ENCODE peak calls at places on chromosomes 12 and 14, in seven cellular contexts. W, B, O, P, L, H and K are unnamed samples.

GRCh38 chr14:59221558-59221957 is 33.1 kb downstream of the DAAM1 start:
- DNase-seq in B (no peak), O (no peak), P (peak; percentile 8), L (peak; percentile 15), W (no peak), H (no peak), K (no peak)

GRCh38 chr12:70415987-70416386 is 49.9 kb downstream of the KCNMB4 start:
- DNase-seq in P (no peak), L (no peak), W (no peak), H (no peak), O (no peak), B (no peak), K (no peak)

GRCh38 chr12:123041042-123041531 is 60.6 kb downstream of the ARL6IP4 start:
- DNase-seq in H (no peak), L (no peak), W (no peak), O (no peak), B (no peak), P (no peak), K (no peak)

GRCh38 chr12:1332327-1332726 is 262.1 kb downstream of the FBXL14 start:
- DNase-seq in O (no peak), P (peak; percentile 22), B (no peak), W (no peak), L (peak; percentile 12), H (no peak), K (no peak)

GRCh38 chr14:61514006-61514830 is 181.1 kb upstream of the HIF1A start:
- DNase-seq in W (no peak), H (no peak), P (peak; percentile 51), L (peak; percentile 37), B (no peak), O (no peak), K (no peak)

GRCh38 chr14:93732524-93732923 is 55.8 kb downstream of the PRIMA1 start:
- DNase-seq in P (no peak), O (no peak), H (no peak), B (no peak), W (no peak), L (no peak), K (no peak)

GRCh38 chr14:74048291-74048690 is 29.1 kb downstream of the BBOF1 start:
- DNase-seq in W (peak; percentile 24), O (no peak), B (peak; percentile 51), P (no peak), L (peak; percentile 53), H (no peak), K (no peak)

GRCh38 chr14:23539209-23539866 is 12.2 kb downstream of the ZFHX2 start:
- DNase-seq in W (peak; percentile 61), L (peak; percentile 28), H (peak; percentile 84), P (peak; percentile 39), B (peak; percentile 85), O (peak; percentile 83), K (peak; percentile 31)

GRCh38 chr12:88248606-88249005 is 106.5 kb downstream of the TMTC3 start:
- DNase-seq in P (no peak), B (no peak), L (peak; percentile 11), W (no peak), O (no peak), H (no peak), K (no peak)

GRCh38 chr12:96766232-96766631 is 140.8 kb upstream of the NEDD1 start:
- DNase-seq in P (peak; percentile 6), L (peak; percentile 3), W (no peak), B (peak; percentile 55), H (no peak), O (no peak), K (no peak)
- TF ChIP-seq CTCF in P (peak; percentile 45), L (peak; percentile 38), W (no peak), B (peak; percentile 59), H (no peak), O (no peak), K (no peak)

GRCh38 chr12:78118486-78118885 is 287.8 kb downstream of the NAV3 start:
- DNase-seq in O (no peak), P (no peak), H (no peak), W (no peak), B (no peak), L (peak; percentile 27), K (no peak)

GRCh38 chr12:78120866-78121590 is 290.3 kb downstream of the NAV3 start:
- DNase-seq in L (peak; percentile 52), O (no peak), B (no peak), W (peak; percentile 3), H (peak; percentile 10), P (peak; percentile 82), K (no peak)

GRCh38 chr12:78119351-78119918 is 288.7 kb downstream of the NAV3 start:
- DNase-seq in W (no peak), L (no peak), B (no peak), O (no peak), P (no peak), H (no peak), K (no peak)

GRCh38 chr12:78115889-78116288 is 285.2 kb downstream of the NAV3 start:
- DNase-seq in P (peak; percentile 28), H (no peak), L (peak; percentile 20), W (no peak), O (no peak), B (no peak), K (no peak)

DNA sequence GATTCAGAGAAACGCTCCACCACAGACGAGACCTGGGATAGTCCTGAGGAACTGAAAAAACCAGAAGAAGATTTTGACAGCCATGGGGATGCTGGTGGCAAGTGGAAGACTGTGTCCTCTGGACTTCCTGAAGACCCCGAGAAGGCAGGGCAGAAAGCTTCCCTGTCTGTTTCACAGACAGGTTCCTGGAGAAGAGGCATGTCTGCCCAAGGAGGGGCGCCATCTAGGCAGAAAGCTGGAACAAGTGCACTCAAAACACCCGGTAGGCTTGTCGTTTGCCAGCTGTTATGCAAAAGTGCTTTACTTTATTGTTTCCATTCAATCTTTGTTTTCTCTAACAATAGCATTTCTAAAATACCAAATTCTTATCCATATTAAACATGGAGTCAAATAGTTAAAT is 287.3 kb downstream of the NAV3 start:
- DNase-seq in O (no peak), L (no peak), B (peak; percentile 74), W (no peak), H (no peak), P (no peak), K (no peak)
- TF ChIP-seq CTCF in O (peak; percentile 8), L (no peak), B (peak; percentile 57), W (no peak), H (no peak), P (no peak), K (no peak)

DNA sequence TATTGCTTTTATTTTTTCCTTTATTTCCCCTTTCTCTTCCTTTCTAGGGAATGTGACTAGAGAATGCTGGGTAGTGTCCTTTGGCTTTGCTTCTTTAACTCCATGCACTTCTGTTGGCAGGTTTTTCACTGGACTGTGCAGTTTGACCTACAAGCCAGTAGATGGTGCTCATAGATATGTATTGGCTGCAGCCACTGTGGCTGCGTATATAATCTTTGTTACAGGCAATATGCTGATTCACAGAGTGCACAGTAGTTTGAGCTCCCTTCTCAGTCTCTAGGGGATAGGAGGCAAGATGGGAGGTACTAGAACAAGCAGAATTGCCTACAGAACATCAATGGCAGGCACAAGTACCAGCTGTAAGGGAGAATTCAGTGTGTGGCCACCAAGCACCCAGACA is 503.5 kb downstream of the LRFN5 start:
- DNase-seq in O (peak; percentile 33), B (peak; percentile 39), P (peak; percentile 71), L (peak; percentile 71), W (peak; percentile 5), H (peak; percentile 24), K (no peak)
- TF ChIP-seq CTCF in O (peak; percentile 61), B (peak; percentile 76), P (peak; percentile 78), L (peak; percentile 82), W (peak; percentile 39), H (peak; percentile 48), K (no peak)

GRCh38 chr12:109279525-109279924 is 29.6 kb downstream of the FOXN4 start:
- DNase-seq in P (no peak), H (no peak), W (no peak), L (no peak), O (no peak), B (no peak), K (no peak)

GRCh38 chr12:109276160-109276559 is 32.9 kb downstream of the FOXN4 start:
- DNase-seq in W (no peak), O (no peak), L (no peak), H (no peak), B (no peak), P (no peak), K (no peak)

GRCh38 chr12:109278912-109279311 is 30.2 kb downstream of the FOXN4 start:
- DNase-seq in P (no peak), H (no peak), W (no peak), L (no peak), O (no peak), B (no peak), K (no peak)

GRCh38 chr12:109277255-109277898 is 31.7 kb downstream of the FOXN4 start:
- DNase-seq in P (no peak), L (no peak), O (no peak), B (no peak), W (no peak), H (no peak), K (no peak)

GRCh38 chr12:109277899-109278762 is 31.0 kb downstream of the FOXN4 start:
- DNase-seq in L (peak; percentile 12), H (no peak), O (no peak), B (no peak), P (peak; percentile 40), W (peak; percentile 30), K (no peak)
- TF ChIP-seq CTCF in L (no peak), H (no peak), O (no peak), B (peak; percentile 25), P (no peak), W (no peak), K (no peak)

DNA sequence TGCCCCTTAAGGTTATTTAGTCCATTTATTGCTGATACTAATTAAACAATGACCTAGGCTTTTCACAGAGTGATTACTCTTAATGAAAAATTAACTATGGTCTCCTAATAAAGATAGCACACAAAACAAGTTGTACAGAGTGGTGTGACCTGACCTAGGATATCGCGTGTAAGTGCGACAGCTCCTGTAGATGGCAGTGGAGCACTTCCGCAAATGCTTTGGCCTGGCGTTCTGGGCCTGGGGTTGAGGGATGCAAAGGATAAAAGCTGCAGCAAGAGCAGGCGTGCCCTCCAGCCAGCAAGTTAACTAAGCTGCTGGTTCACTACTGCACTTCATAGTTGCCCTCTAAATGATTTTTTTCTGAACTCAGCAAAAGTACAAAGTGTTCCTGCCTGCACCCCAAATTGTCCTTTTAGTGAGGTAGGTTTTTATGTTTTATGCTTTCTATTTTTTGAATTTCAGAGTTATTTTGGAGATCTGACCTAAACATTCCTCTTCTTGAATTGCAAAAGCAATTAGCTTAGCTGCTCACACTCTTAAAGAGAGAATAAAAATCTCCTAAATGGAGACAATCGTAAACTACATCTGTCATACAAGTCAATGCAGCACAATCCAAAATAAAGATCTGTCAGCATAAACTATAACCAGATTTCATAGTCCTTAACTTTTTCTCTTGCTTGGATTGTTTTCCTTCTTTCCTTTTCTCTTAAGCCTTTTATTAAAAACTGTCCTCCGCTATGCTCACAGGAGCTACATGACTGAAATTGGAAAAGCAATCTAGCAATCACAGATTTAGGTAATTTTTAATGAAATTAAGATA is 379.6 kb downstream of the LRIG3 start:
- DNase-seq in W (peak; percentile 24), H (no peak), L (peak; percentile 91), B (peak; percentile 93), O (no peak), P (peak; percentile 92), K (peak; percentile 30)
- TF ChIP-seq CTCF in W (peak; percentile 90), H (peak; percentile 41), L (peak; percentile 93), B (peak; percentile 94), O (peak; percentile 66), P (peak; percentile 91), K (peak; percentile 39)